ENCODE peak calls at places on chromosomes 3 and 15, in five cellular contexts. B, A, V, S and O are unnamed samples.
A peak's percentile ranks its signal among the peaks of the same experiment; 100 is the strongest.

GRCh38 chr3:50617096-50617791 is at the start of gene MAPKAPK3:
- DNase-seq in B (peak; percentile 57), A (no peak), V (peak; percentile 27), S (peak; percentile 83), O (peak; percentile 48)

GRCh38 chr15:82139823-82140268 is 94.0 kb upstream of the MEX3B start:
- DNase-seq in B (no peak), A (no peak), V (peak; percentile 69), S (peak; percentile 63), O (peak; percentile 72)

GRCh38 chr15:40952301-40952900 is 870 bp upstream of the CHAC1 start:
- DNase-seq in B (no peak), A (no peak), V (no peak), S (peak; percentile 8), O (no peak)

GRCh38 chr15:96122077-96123027 is 208.1 kb upstream of the NR2F2 start:
- DNase-seq in B (no peak), A (no peak), V (peak; percentile 14), S (peak; percentile 26), O (no peak)

GRCh38 chr3:148736086-148736485 is 38.4 kb downstream of the AGTR1 start:
- DNase-seq in B (no peak), A (no peak), V (no peak), S (no peak), O (no peak)

GRCh38 chr15:65595960-65596359 is 15.0 kb downstream of the INTS14 start:
- DNase-seq in B (no peak), A (peak; percentile 46), V (peak; percentile 23), S (no peak), O (peak; percentile 38)

GRCh38 chr15:72229076-72229946 is 1.7 kb downstream of the PKM start:
- DNase-seq in B (no peak), A (peak; percentile 16), V (peak; percentile 42), S (no peak), O (peak; percentile 3)

GRCh38 chr3:32391643-32392529 is at the start of gene CMTM7:
- DNase-seq in B (peak; percentile 79), A (peak; percentile 61), V (peak; percentile 65), S (peak; percentile 81), O (peak; percentile 75)

GRCh38 chr3:13282528-13282985 is 137.6 kb downstream of the NUP210 start:
- DNase-seq in B (no peak), A (no peak), V (no peak), S (peak; percentile 38), O (no peak)

GRCh38 chr15:64921711-64922110 is 10.0 kb downstream of the ANKDD1A start:
- DNase-seq in B (no peak), A (no peak), V (no peak), S (no peak), O (no peak)

GRCh38 chr3:133452603-133453313 is 52.9 kb downstream of the BFSP2 start:
- DNase-seq in B (no peak), A (peak; percentile 33), V (no peak), S (no peak), O (no peak)

GRCh38 chr3:185276415-185276814 is 22.6 kb upstream of the EHHADH start:
- DNase-seq in B (no peak), A (no peak), V (no peak), S (no peak), O (no peak)

GRCh38 chr3:101384426-101384825 is 64.1 kb upstream of the IMPG2 start:
- DNase-seq in B (no peak), A (no peak), V (no peak), S (no peak), O (no peak)

GRCh38 chr15:72168131-72168825 is 29.3 kb downstream of the GRAMD2A start:
- DNase-seq in B (peak; percentile 34), A (no peak), V (no peak), S (peak; percentile 62), O (peak; percentile 25)

GRCh38 chr3:165642761-165643432 is 194.3 kb downstream of the BCHE start:
- DNase-seq in B (no peak), A (peak; percentile 57), V (peak; percentile 96), S (peak; percentile 82), O (no peak)

GRCh38 chr15:35618260-35619188 is 72.6 kb upstream of the DPH6 start:
- DNase-seq in B (no peak), A (peak; percentile 24), V (peak; percentile 57), S (no peak), O (peak; percentile 22)

GRCh38 chr3:95312650-95313049 is 1249.8 kb downstream of the NSUN3 start:
- DNase-seq in B (no peak), A (no peak), V (no peak), S (no peak), O (no peak)

GRCh38 chr15:52772766-52773165 is 17.4 kb downstream of the ONECUT1 start:
- DNase-seq in B (no peak), A (no peak), V (no peak), S (no peak), O (no peak)

GRCh38 chr3:134018406-134018805 is 11.3 kb downstream of the SLCO2A1 start:
- DNase-seq in B (no peak), A (no peak), V (no peak), S (no peak), O (no peak)

GRCh38 chr3:121730940-121731687 is 18.4 kb downstream of the GOLGB1 start:
- DNase-seq in B (no peak), A (no peak), V (no peak), S (no peak), O (peak; percentile 11)

GRCh38 chr15:56241374-56242085 is 2.1 kb downstream of the RFX7 start:
- DNase-seq in B (no peak), A (no peak), V (peak; percentile 6), S (no peak), O (no peak)
- H3K4me3 ChIP-seq in B (peak overlapping the region; percentile 11), A (peak overlapping the region; percentile 95), V (peak overlapping the region; percentile 9), S (peak overlapping the region; percentile 93), O (peak overlapping the region; percentile 98)

GRCh38 chr3:43015572-43016512 is 36.7 kb downstream of the GASK1A start:
- DNase-seq in B (no peak), A (no peak), V (no peak), S (no peak), O (no peak)

GRCh38 chr3:43019168-43019765 is 40.2 kb downstream of the GASK1A start:
- DNase-seq in B (no peak), A (no peak), V (no peak), S (peak; percentile 18), O (no peak)

GRCh38 chr3:43016513-43016865 is 37.4 kb downstream of the GASK1A start:
- DNase-seq in B (no peak), A (no peak), V (no peak), S (no peak), O (no peak)

GRCh38 chr3:43017038-43017437 is 37.9 kb downstream of the GASK1A start:
- DNase-seq in B (no peak), A (no peak), V (no peak), S (no peak), O (no peak)

GRCh38 chr3:43017593-43018195 is 38.6 kb downstream of the GASK1A start:
- DNase-seq in B (no peak), A (no peak), V (no peak), S (no peak), O (no peak)
- H3K9me3 ChIP-seq in B (no peaks in the 10 kb centered on the region), A (no peaks in the 10 kb centered on the region), V (no peaks in the 10 kb centered on the region), S (no peaks in the 10 kb centered on the region), O (no peaks in the 10 kb centered on the region)

DNA sequence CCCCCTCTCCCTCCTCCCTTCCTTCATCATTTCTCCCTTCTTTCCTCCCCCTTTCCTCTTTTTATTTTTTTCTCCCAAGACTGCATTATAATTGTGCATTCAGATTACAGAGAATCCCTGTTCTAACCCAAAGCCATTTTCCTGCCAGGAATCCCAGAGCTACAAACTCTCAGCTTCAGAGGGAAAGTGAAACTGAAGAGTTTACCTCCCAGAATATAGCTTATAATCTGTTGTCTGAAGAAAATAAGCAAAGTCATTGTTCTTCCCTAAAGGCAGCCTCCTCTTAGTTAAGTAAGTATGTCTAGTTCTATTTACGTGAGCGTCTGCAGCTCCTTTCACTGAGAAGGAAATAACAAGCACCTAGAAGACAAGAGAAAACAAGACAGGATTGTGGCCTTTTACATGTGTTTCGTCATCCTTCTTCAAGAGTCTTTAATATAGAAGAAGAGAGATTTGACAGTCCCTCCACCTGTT is 97.2 kb downstream of the CHST2 start:
- DNase-seq in B (no peak), A (no peak), V (no peak), S (no peak), O (no peak)
- H3K4me1 ChIP-seq in B (no peaks in the 10 kb centered on the region), A (peaks cover 4% of the 10 kb centered on the region), V (no peaks in the 10 kb centered on the region), S (no peaks in the 10 kb centered on the region), O (no peaks in the 10 kb centered on the region)

GRCh38 chr15:85781099-85781498 is 13.6 kb downstream of the KLHL25 start:
- DNase-seq in B (no peak), A (no peak), V (no peak), S (no peak), O (no peak)

GRCh38 chr15:85780586-85780985 is 14.1 kb downstream of the KLHL25 start:
- DNase-seq in B (no peak), A (no peak), V (no peak), S (no peak), O (no peak)

GRCh38 chr15:85785887-85786777 is 8.6 kb downstream of the KLHL25 start:
- DNase-seq in B (no peak), A (no peak), V (peak; percentile 28), S (peak; percentile 72), O (no peak)

GRCh38 chr15:85778107-85778776 is 16.5 kb downstream of the KLHL25 start:
- DNase-seq in B (no peak), A (no peak), V (no peak), S (no peak), O (no peak)

DNA sequence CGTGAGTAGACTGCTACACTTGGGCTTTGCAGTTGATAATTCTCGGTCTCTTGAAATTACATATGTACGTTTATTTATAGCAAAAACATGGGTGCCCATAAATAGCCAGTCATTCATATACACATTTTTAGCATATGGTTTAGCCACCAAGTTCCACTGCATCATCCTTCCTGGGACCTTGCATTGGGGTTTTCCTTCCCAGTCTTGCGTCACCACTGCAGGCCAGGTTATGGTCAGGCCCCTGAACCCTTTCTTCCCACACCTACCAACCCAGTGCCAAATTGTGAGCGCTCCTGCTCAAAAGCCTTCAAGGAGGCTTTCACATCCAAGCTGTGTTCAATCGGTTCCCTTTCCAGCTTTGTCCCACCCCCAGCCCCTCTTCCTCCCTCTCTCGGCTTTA is 12.6 kb downstream of the KLHL25 start:
- DNase-seq in B (no peak), A (no peak), V (no peak), S (no peak), O (no peak)
- H3K4me3 ChIP-seq in B (no peak overlapping the region), A (no peak overlapping the region), V (no peak overlapping the region), S (no peak overlapping the region), O (no peak overlapping the region)

DNA sequence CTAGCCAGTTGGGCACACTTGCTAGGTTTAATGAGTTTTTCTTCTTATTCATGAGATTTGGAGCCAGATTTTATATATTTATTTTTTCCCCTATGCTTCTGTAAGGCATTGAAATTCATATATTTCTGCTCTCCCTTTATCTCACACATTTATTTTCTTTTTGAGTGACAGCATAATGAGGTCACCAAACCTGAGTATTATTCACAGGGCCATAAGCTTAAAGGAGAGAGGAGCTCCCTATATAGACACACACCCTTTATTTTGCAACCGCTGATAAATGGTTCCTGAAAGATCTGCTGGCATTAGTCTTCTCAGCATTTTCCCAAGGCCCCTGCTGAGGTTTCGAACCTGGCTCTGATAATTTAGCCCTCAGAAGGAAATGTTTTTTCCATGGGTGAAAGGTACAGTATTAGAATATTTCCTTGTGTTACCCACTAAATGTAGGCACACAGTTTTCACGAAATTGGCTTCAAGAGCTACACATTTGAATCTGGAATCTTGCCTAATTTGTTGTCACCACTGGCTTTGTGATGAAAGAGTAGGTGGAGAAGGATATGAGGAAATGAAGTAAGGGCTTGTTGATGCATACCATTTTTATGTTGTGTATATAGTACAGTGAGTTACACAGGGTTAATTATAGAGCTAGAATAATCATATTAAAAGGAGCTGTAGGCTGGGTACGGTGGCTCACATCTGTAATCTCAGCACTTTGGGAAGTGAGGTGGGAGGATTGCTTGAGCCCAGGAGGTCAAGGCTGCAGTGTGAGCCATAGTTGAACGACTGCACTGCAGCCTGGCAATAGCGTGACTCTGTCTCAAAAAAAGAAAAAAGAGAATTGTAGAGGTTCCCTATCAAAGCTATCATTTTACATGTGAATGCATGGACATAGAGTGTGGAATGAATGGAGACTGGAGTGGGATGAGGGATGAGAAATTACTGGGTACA is 6.5 kb downstream of the KLHL18 start:
- DNase-seq in B (no peak), A (no peak), V (no peak), S (no peak), O (peak; percentile 43)
- H3K9me3 ChIP-seq in B (no peaks in the 10 kb centered on the region), A (no peaks in the 10 kb centered on the region), V (no peaks in the 10 kb centered on the region), S (no peaks in the 10 kb centered on the region), O (no peaks in the 10 kb centered on the region)